ENCODE peak calls at places on chromosomes 6 and 20, in ten cellular contexts. I, V, C, T, L, D, Z, B, F and N are unnamed samples.

GRCh38 chr6:126976263-126976797 is 142.1 kb upstream of the RSPO3 start:
- DNase-seq in B (no peak), I (no peak), L (no peak), Z (no peak), T (no peak), D (no peak), V (no peak), F (no peak), C (no peak), N (no peak)

GRCh38 chr6:2713473-2714358 is 37.0 kb downstream of the MYLK4 start:
- DNase-seq in Z (no peak), F (no peak), T (no peak), B (no peak), C (no peak), D (no peak), I (no peak), V (peak; percentile 68), L (no peak), N (no peak)

GRCh38 chr6:36944650-36945049 is 9.9 kb upstream of the PI16 start:
- DNase-seq in L (no peak), F (no peak), D (no peak), V (no peak), B (no peak), Z (peak; percentile 23), C (no peak), T (no peak), I (no peak), N (no peak)

GRCh38 chr6:41733349-41733706 is 2.1 kb downstream of the TFEB start:
- DNase-seq in D (no peak), V (no peak), T (no peak), B (no peak), I (no peak), C (no peak), F (no peak), Z (no peak), L (no peak), N (no peak)

GRCh38 chr6:44078795-44079671 is 48.2 kb downstream of the MRPL14 start:
- DNase-seq in T (peak; percentile 89), C (peak; percentile 87), F (no peak), I (peak; percentile 82), B (peak; percentile 76), V (peak; percentile 92), D (peak; percentile 87), Z (peak; percentile 67), L (peak; percentile 65), N (no peak)

GRCh38 chr6:7086488-7086887 is 21.3 kb upstream of the RREB1 start:
- DNase-seq in V (no peak), T (no peak), F (no peak), B (peak; percentile 57), I (peak; percentile 37), D (no peak), Z (peak; percentile 28), C (no peak), L (no peak), N (no peak)

GRCh38 chr6:157264701-157265100 is 58.6 kb downstream of the TMEM242 start:
- DNase-seq in L (no peak), T (no peak), I (peak; percentile 62), D (no peak), F (no peak), V (no peak), C (peak; percentile 24), Z (no peak), B (peak; percentile 24), N (no peak)

GRCh38 chr6:7640607-7641577 is 50.9 kb downstream of the SNRNP48 start:
- DNase-seq in D (peak; percentile 65), Z (peak; percentile 87), C (no peak), B (no peak), F (no peak), V (peak; percentile 94), T (no peak), L (no peak), I (no peak), N (no peak)

GRCh38 chr6:8628063-8628462 is 192.7 kb upstream of the SLC35B3 start:
- DNase-seq in I (no peak), L (no peak), V (no peak), T (no peak), Z (no peak), D (no peak), C (no peak), B (no peak), F (no peak), N (no peak)

GRCh38 chr6:139588076-139588639 is 213.7 kb upstream of the CITED2 start:
- DNase-seq in B (peak; percentile 67), V (peak; percentile 61), L (no peak), D (peak; percentile 21), F (peak; percentile 62), C (no peak), I (peak; percentile 84), T (no peak), Z (peak; percentile 65), N (no peak)

GRCh38 chr6:34953084-34954025 is 64.3 kb downstream of the ANKS1A start:
- DNase-seq in F (no peak), V (peak; percentile 92), T (no peak), B (peak; percentile 70), D (peak; percentile 67), C (no peak), Z (peak; percentile 80), L (no peak), I (no peak), N (no peak)

GRCh38 chr6:32181890-32182529 is 2.0 kb downstream of the AGER start:
- DNase-seq in T (no peak), B (no peak), L (no peak), C (no peak), D (no peak), V (no peak), Z (no peak), I (no peak), F (no peak), N (no peak)

GRCh38 chr6:17220511-17220910 is 60.6 kb upstream of the RBM24 start:
- DNase-seq in F (no peak), Z (no peak), T (no peak), V (no peak), I (no peak), B (no peak), C (no peak), L (no peak), D (no peak), N (no peak)

GRCh38 chr6:42103753-42104094 is 38.7 kb downstream of the C6orf132 start:
- DNase-seq in D (no peak), B (no peak), Z (no peak), L (no peak), F (no peak), V (no peak), C (no peak), I (no peak), T (no peak), N (no peak)

DNA sequence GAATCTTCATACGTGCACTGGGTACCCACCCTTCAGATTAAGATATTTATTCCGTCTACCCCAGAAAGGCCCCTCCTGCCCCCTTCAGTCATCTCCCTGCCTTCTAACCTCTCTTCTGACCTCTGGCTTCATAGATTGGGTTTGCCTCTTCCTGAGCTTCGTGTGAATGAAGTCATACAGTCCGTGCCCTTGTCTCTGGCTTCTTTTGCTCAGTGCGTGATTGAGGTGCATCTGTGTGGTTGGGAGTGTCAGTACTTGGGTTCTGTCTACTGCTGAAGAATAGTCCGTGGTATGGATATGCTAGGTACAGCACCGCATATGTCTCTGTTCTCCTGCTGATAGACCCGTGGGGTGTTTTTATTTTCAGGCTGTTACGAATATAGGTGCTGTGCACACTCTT is 157.8 kb upstream of the RNF24 start:
- DNase-seq in C (no peak), B (no peak), I (no peak), D (no peak), L (no peak), T (no peak), V (no peak), F (no peak), Z (no peak), N (no peak)
- TF ChIP-seq CTCF in C (no peak), B (no peak), I (no peak), D (no peak), L (no peak), T (no peak), V (no peak), F (no peak), Z (no peak), N (no peak)

DNA sequence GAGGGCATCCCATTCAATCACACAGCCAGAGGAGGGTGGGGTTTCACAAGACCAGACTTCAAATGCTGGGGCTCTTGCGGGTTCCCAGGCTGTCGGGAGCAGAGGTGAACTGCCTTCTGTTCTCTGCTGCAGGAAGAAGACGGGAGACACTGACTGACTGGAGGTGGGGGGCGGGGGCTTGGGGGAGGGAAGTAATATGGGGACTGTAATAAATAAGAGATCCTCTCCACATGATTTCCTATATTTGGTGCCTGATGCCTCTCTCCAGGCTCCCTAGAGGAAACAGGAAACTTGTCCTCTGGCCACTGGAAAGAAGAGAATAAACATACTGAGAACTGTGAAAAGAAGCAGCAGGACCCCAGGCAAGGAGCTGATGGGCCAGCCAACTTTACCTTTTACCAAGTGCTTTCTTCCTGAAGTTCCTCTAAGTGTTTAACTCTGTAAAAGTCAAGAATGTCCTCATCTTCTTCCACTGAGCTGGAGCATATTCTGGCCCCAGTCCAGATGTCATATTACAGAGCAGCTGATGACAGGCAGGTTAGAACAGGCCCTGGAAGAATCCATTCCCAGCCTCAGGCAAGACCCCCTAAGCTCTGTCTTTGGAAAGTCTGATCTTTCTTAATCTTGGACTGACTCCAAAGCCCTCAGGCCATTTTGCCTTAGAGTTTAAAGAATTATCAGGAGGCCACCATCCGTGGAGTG is 33.2 kb upstream of the ADGRF5 start:
- DNase-seq in C (no peak), D (no peak), T (no peak), I (no peak), Z (no peak), B (peak; percentile 65), F (no peak), V (no peak), L (no peak), N (no peak)
- H3K27ac ChIP-seq in C (no peak overlapping the region), D (no peak overlapping the region), T (no peak overlapping the region), I (no peak overlapping the region), Z (no peak overlapping the region), B (no peak overlapping the region), F (no peak overlapping the region), V (no peak overlapping the region), L (no peak overlapping the region), N (no peak overlapping the region)

DNA sequence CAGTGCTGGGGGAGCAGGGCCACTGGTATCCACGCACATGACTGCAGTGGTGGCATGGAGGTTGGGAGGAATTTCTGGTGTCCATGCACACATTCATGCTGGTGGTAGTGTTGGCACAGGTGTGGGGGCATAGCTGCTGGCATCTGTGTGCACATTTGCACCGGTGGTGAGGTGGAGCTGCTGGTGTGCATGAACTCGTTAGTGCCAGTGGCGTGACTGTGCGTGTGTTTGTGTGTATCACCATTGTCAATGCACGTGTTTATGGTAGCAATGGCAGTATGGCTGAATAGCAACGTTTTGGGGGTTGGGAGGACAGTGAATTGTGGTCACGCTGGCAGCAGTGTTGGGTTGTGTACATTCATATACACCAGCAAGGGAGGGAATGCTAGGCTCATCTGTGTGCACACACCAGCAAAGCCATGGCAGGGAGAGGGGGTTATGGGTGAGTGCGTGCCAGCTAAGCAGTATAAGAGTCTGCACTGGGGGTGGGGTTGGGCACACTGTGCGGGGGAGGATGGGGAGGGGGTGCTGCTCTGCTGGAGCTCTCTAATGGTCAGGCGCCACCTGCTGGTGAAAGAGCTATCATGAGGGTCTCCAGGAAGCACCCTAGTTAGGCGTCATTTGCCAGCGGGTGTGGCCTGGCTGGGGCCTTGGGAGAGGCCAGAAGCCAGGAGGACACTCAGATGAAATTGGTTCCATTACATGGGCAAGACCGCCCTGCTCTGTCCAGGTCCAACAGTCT is 626.1 kb upstream of the ID4 start:
- DNase-seq in B (no peak), C (no peak), F (no peak), Z (no peak), L (no peak), T (no peak), I (no peak), D (peak; percentile 40), V (peak; percentile 5), N (no peak)
- TF ChIP-seq CTCF in B (no peak), C (no peak), F (no peak), Z (no peak), L (no peak), T (no peak), I (no peak), D (peak; percentile 25), V (peak; percentile 46), N (peak; percentile 7)

GRCh38 chr6:69871107-69871506 is 4.8 kb downstream of the COL19A1 start:
- DNase-seq in L (no peak), T (no peak), B (no peak), Z (no peak), V (no peak), C (no peak), I (no peak), D (no peak), F (no peak), N (no peak)
- H3K27ac ChIP-seq in L (no peak overlapping the region), T (no peak overlapping the region), B (no peak overlapping the region), Z (no peak overlapping the region), V (no peak overlapping the region), C (no peak overlapping the region), I (no peak overlapping the region), D (no peak overlapping the region), F (no peak overlapping the region), N (no peak overlapping the region)